ENCODE peak calls at places on chromosome 22, in four cellular contexts. L is choroid plexus epithelial cell, U is NCI-H2029, S is aorta. C is an unnamed sample.

GRCh38 chr22:33056108-33056507 is 2.1 kb downstream of the SYN3 start:
- DNase-seq in L (no peak), U (no peak), S (no peak), C (no peak)

GRCh38 chr22:42116848-42117424 is 13.7 kb downstream of the CYP2D6 start:
- DNase-seq in L (peak), U (no peak), S (no peak), C (peak)

GRCh38 chr22:50250555-50251471 is at the start of gene HDAC10:
- DNase-seq in L (peak), U (peak), S (peak), C (peak)

GRCh38 chr22:30267382-30268302 is 991 bp upstream of the OSM start:
- DNase-seq in L (no peak), U (no peak), S (no peak), C (no peak)

GRCh38 chr22:38862375-38863329 is 9.4 kb downstream of the CBX6 start:
- DNase-seq in L (no peak), U (no peak), S (peak), C (peak)

GRCh38 chr22:47474464-47474863 is 712.0 kb downstream of the TBC1D22A start:
- DNase-seq in L (peak), U (no peak), S (no peak), C (no peak)

GRCh38 chr22:43381693-43382092 is 30.1 kb upstream of the MPPED1 start:
- DNase-seq in L (no peak), U (no peak), S (no peak), C (no peak)

GRCh38 chr22:38246692-38247091 is 26.1 kb downstream of the TMEM184B start:
- DNase-seq in L (no peak), U (no peak), S (peak), C (no peak)

GRCh38 chr22:33116846-33117547 is 58.8 kb upstream of the SYN3 start:
- DNase-seq in L (no peak), U (no peak), S (no peak), C (no peak)

GRCh38 chr22:43889366-43890253 is 2.2 kb downstream of the PNPLA5 start:
- DNase-seq in L (peak), U (no peak), S (peak), C (peak)

GRCh38 chr22:37241351-37242142 is 2.5 kb downstream of the RAC2 start:
- DNase-seq in L (no peak), U (no peak), S (peak), C (no peak)

GRCh38 chr22:42686756-42687491 is 33.7 kb downstream of the A4GALT start:
- DNase-seq in L (no peak), U (no peak), S (peak), C (no peak)

C was measured in cardiac fibroblast.